ENCODE peak calls at places on chromosomes 13 and 19, in four cellular contexts. G is uterus, F is ovary, J is heart left ventricle. K is an unnamed sample.

GRCh38 chr13:48906200-48906599 is 69.5 kb upstream of the FNDC3A start:
- DNase-seq in G (no peak), F (no peak), J (no peak), K (no peak)

GRCh38 chr19:1471514-1472107 is 7.4 kb downstream of the C19orf25 start:
- DNase-seq in G (no peak), F (no peak), J (no peak), K (no peak)

GRCh38 chr19:343941-344624 is 513 bp downstream of the MIER2 start:
- DNase-seq in G (no peak), F (peak; percentile 56), J (no peak), K (no peak)

GRCh38 chr19:44282846-44283245 is 22.0 kb downstream of the ZNF235 start:
- DNase-seq in G (no peak), F (no peak), J (no peak), K (no peak)

GRCh38 chr19:14450168-14450874 is 17.2 kb downstream of the PKN1 start:
- DNase-seq in G (no peak), F (no peak), J (peak; percentile 40), K (no peak)

GRCh38 chr13:20350819-20351218 is 118.7 kb upstream of the GJB6 start:
- DNase-seq in G (no peak), F (no peak), J (no peak), K (no peak)

GRCh38 chr19:18068395-18068794 is 18.3 kb downstream of the IL12RB1 start:
- DNase-seq in G (no peak), F (no peak), J (no peak), K (no peak)

GRCh38 chr13:107518292-107518691 is 697.0 kb downstream of the LIG4 start:
- DNase-seq in G (no peak), F (no peak), J (no peak), K (no peak)

GRCh38 chr13:105773887-105774538 is 761.4 kb downstream of the EFNB2 start:
- DNase-seq in G (no peak), F (no peak), J (no peak), K (no peak)

GRCh38 chr19:8491574-8491973 is 10.9 kb downstream of the PRAM1 start:
- DNase-seq in G (no peak), F (no peak), J (no peak), K (no peak)

GRCh38 chr13:34926513-34926912 is 15.6 kb upstream of the NBEA start:
- DNase-seq in G (no peak), F (no peak), J (no peak), K (no peak)

GRCh38 chr19:15869109-15869555 is 28.7 kb downstream of the CYP4F2 start:
- DNase-seq in G (peak; percentile 19), F (no peak), J (no peak), K (no peak)

GRCh38 chr19:572891-573825 is 762 bp downstream of the BSG start:
- DNase-seq in G (peak; percentile 52), F (peak; percentile 81), J (peak; percentile 43), K (peak; percentile 93)

GRCh38 chr13:49302817-49303216 is 55.1 kb downstream of the CDADC1 start:
- DNase-seq in G (no peak), F (no peak), J (no peak), K (no peak)

GRCh38 chr19:33186431-33186830 is 7.7 kb upstream of the LRP3 start:
- DNase-seq in G (no peak), F (no peak), J (peak; percentile 5), K (no peak)

GRCh38 chr19:5035817-5036732 is 67.2 kb downstream of the KDM4B start:
- DNase-seq in G (no peak), F (no peak), J (no peak), K (no peak)

GRCh38 chr13:30581582-30581981 is 36.1 kb upstream of the USPL1 start:
- DNase-seq in G (no peak), F (no peak), J (no peak), K (no peak)

GRCh38 chr13:25232937-25233515 is 54.3 kb downstream of the MTMR6 start:
- DNase-seq in G (no peak), F (no peak), J (no peak), K (no peak)

GRCh38 chr13:28059214-28059613 is 41.2 kb downstream of the FLT3 start:
- DNase-seq in G (no peak), F (no peak), J (no peak), K (no peak)

GRCh38 chr13:99969934-99970760 is 1.4 kb downstream of the ZIC5 start:
- DNase-seq in G (no peak), F (no peak), J (no peak), K (no peak)

DNA sequence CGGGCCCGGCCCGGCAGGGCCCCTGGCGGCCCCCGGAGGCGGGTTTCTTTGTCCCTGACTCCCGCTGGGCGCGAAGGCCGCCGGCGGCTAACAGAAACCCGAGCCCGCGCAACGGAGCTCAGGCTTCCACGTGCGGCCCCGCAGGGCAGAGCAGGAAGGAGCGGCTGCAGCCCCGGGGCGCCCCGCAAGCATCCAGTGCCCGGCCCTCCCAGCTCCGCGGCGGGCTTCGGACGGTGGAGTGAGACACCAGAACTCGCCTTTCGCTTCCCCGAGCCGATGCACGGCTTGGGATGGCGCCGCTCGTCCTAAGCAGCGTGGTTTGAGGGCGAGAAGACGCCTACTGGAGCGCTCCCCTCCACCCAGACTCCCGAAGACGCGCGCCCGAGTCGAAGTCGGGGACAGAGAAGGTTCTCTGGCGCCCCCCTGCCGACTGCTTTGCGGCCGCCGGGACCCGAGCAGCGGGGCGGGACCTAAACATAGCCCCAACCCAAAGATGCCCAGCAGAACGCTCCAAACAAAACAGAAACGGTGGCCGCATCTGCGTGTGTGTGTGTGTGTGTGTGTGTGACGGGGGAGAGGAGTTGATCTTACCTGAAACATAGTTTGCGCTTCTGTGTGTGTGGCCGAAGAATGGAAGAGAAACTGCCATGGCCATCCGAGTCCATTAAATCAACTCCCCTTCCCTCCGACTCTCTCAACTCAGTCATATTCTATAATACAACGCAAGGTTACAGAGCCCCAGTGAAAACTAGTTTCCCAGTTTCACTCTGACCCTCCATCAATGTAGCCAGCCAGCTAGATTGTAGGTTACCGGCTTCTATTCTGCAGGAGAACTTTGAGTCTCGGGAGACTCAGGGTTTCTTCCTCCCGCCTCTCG is 629 bp upstream of the FGF9 start:
- DNase-seq in G (peak; percentile 45), F (peak; percentile 63), J (peak; percentile 57), K (no peak)
- TF ChIP-seq CTCF in G (peak; percentile 31), F (no peak), J (no peak), K (no peak)

GRCh38 chr13:46178821-46179220 is 3.2 kb downstream of the LCP1 start:
- DNase-seq in G (no peak), F (no peak), J (no peak), K (no peak)

GRCh38 chr13:46173656-46174055 is 8.3 kb downstream of the LCP1 start:
- DNase-seq in G (no peak), F (no peak), J (no peak), K (no peak)

GRCh38 chr13:46178143-46178542 is 3.8 kb downstream of the LCP1 start:
- DNase-seq in G (no peak), F (no peak), J (no peak), K (no peak)

GRCh38 chr13:46179576-46180368 is 2.2 kb downstream of the LCP1 start:
- DNase-seq in G (no peak), F (no peak), J (peak; percentile 44), K (peak; percentile 55)

DNA sequence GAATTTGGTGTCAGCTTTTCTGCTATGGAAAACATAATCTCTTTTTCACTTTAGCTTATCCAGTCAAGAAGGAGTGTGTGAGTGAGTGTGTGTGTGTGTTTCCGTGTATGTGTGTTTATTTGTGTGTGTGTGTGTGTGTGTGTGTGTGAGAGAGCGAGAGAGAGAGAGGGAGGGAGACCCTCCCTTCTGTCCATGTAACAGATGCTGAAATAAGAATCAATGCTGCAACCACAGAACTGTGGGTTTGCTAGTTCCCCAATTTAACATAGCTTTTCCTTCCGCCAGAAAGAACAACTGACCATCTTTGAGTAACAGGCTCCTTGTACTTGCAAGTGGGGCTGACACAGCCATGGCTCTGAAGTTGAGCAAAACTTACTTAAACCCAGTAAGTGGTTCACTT is 5.2 kb downstream of the LCP1 start:
- DNase-seq in G (no peak), F (no peak), J (no peak), K (no peak)
- H3K4me3 ChIP-seq in G (no peak overlapping the region), F (no peak overlapping the region), J (peak overlapping the region; percentile 60), K (no peak overlapping the region)

DNA sequence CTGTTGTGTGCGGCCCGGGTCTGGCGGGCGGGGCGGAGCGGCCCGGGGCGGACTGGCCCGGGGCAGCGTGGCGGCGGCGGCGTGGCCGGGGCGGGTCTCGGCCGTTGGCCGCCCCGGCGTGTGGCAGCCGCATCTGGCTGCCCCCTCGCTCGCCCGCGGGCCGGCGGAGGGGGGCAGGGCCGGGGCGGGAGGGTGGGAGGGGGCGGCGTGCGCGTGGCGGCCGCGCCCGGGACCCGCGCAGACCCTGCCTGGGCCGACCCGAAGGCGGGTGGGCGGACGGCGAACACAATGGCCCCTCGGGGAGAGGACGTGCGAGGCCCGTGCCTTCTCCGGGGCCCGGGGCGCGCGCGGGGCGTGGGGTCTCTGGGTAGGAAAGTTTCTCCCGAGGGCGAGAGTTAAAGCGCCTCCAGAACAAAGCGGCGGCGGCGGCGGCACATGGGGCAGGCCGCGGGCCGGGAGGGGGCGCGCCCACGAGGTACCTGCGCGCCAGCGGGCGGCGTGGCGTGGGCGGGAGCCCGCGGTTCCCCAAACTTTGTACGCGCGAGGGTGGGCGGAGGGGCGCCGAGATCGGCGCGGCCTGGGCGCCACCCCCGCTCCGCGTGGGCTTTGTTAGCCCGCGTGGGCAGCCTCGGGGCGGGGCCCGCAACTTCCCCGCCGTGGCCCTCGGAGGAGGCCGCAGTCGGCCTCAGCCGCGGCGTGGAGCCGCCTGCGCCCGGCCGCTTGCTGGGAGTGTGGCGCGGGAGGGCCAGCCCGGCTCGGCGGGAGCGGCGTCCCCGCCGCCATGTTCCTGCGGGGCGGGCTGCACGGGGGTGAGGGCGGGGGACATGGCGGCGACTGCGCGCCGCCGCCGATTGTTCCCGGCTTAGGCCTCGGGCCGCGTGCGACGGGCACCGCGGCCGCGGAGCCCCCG is 764 bp downstream of the MIR17HG start:
- DNase-seq in G (peak; percentile 26), F (peak; percentile 62), J (peak; percentile 43), K (peak; percentile 90)
- TF ChIP-seq POLR2A in G (no peak), F (no peak), J (no peak), K (no peak)

GRCh38 chr19:50794074-50794777 is 4.0 kb downstream of the ACP4 start:
- DNase-seq in G (no peak), F (no peak), J (no peak), K (no peak)

GRCh38 chr19:50796128-50796633 is 6.0 kb downstream of the ACP4 start:
- DNase-seq in G (no peak), F (no peak), J (no peak), K (no peak)

GRCh38 chr19:50793558-50794065 is 3.4 kb downstream of the ACP4 start:
- DNase-seq in G (no peak), F (no peak), J (no peak), K (no peak)

GRCh38 chr19:50795665-50796073 is 5.5 kb downstream of the ACP4 start:
- DNase-seq in G (no peak), F (no peak), J (no peak), K (no peak)

DNA sequence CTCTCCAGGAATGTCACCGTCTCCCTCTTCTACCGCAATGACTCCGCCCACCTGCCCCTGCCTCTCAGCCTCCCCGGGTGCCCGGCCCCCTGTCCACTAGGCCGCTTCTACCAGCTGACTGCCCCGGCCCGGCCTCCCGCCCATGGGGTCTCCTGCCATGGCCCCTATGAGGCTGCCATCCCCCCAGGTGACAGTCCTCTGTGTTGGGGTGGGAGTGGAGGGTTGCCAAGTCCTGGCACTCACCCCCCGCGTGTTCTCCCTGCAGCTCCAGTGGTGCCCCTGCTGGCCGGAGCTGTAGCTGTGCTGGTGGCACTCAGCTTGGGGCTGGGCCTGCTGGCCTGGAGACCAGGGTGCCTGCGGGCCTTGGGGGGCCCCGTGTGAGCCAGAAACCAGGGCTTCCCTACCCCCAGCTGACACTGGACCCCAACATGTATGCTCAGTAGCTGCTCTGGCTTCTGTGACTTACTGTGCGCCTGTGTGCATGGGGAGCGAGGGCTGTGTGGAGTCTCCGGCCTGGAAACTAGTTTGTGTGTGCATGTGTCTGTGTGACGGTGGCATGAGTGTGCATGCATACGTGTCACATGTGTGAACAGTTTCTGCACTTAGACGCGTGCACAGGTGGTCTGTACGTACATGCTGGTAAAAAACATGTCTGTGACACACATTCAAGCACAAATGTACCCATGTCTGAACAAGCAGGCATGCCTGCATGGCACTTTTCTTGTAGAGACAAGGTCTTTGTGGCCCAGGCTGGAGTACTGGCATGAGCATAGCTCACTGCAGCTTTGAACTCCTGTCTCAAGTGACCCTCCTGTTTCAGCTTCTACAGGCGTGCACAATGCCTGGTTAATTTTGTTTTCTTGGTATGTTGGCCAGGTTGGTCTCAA is 4.8 kb downstream of the ACP4 start:
- DNase-seq in G (no peak), F (no peak), J (no peak), K (no peak)
- TF ChIP-seq CTCF in G (no peak), F (no peak), J (no peak), K (no peak)

K was measured in lower leg skin.